ENCODE peak calls at places on chromosomes 5 and 9, in six cellular contexts. Z, C, X, V, U and L are unnamed samples. For H3K4me1, the result is how much of the 10 kb centered on the place peaks cover.

GRCh38 chr9:136858844-136859757 is 7.0 kb downstream of the MAMDC4 start:
- DNase-seq in U (peak), Z (no peak), C (no peak), X (peak), V (no peak), L (no peak)

GRCh38 chr5:134141346-134142050 is 27.0 kb downstream of the TCF7 start:
- DNase-seq in V (peak), U (no peak), Z (no peak), X (no peak), C (no peak), L (no peak)

GRCh38 chr9:95770653-95771131 is 104.8 kb upstream of the ERCC6L2 start:
- DNase-seq in Z (peak), U (no peak), V (no peak), C (no peak), X (no peak), L (no peak)

GRCh38 chr9:96222132-96222531 is 79.8 kb downstream of the HSD17B3 start:
- DNase-seq in X (no peak), V (no peak), C (peak), Z (peak), U (no peak), L (no peak)

GRCh38 chr5:64773533-64773932 is 4.8 kb downstream of the CWC27 start:
- DNase-seq in U (no peak), V (no peak), Z (no peak), X (no peak), C (peak), L (no peak)

GRCh38 chr5:83555263-83555662 is 83.7 kb downstream of the VCAN start:
- DNase-seq in U (no peak), X (no peak), Z (no peak), V (no peak), C (no peak), L (no peak)

GRCh38 chr9:127074561-127075548 is 47.6 kb downstream of the ANGPTL2 start:
- DNase-seq in C (peak), U (no peak), V (no peak), X (no peak), Z (no peak), L (no peak)

GRCh38 chr5:7518947-7519560 is 123.1 kb downstream of the ADCY2 start:
- DNase-seq in Z (peak), C (no peak), X (no peak), U (no peak), V (no peak), L (no peak)

GRCh38 chr9:3285365-3286161 is 240.2 kb downstream of the RFX3 start:
- DNase-seq in U (no peak), V (no peak), C (no peak), X (no peak), Z (no peak), L (no peak)

GRCh38 chr5:10604975-10605374 is 41.1 kb downstream of the ANKRD33B start:
- DNase-seq in C (no peak), U (no peak), V (no peak), X (no peak), Z (no peak), L (no peak)

GRCh38 chr9:137255448-137256114 is 454 bp downstream of the NELFB start:
- DNase-seq in C (peak), Z (peak), U (no peak), V (peak), X (peak), L (no peak)

GRCh38 chr9:30075451-30076199 is 2308.8 kb upstream of the ACO1 start:
- DNase-seq in U (no peak), X (no peak), Z (no peak), C (no peak), V (no peak), L (no peak)

GRCh38 chr9:33852216-33852826 is 35.4 kb downstream of the UBE2R2 start:
- DNase-seq in U (no peak), V (peak), Z (peak), C (peak), X (peak), L (no peak)

GRCh38 chr5:31531543-31531887 is 378 bp downstream of the DROSHA start:
- DNase-seq in X (no peak), U (peak), Z (no peak), C (peak), V (no peak), L (no peak)

GRCh38 chr5:128613757-128614156 is 75.7 kb upstream of the FBN2 start:
- DNase-seq in X (no peak), Z (no peak), C (no peak), U (no peak), V (no peak), L (no peak)

GRCh38 chr5:145906401-145906800 is 30.0 kb upstream of the SH3RF2 start:
- DNase-seq in V (no peak), X (no peak), C (no peak), U (no peak), Z (no peak), L (no peak)

GRCh38 chr5:102312586-102312985 is 16.5 kb upstream of the SLCO4C1 start:
- DNase-seq in V (no peak), X (no peak), Z (no peak), C (no peak), U (no peak), L (no peak)

GRCh38 chr5:181053760-181054122 is 13.7 kb downstream of the BTNL9 start:
- DNase-seq in Z (peak), U (no peak), X (no peak), V (no peak), C (peak), L (no peak)

GRCh38 chr5:172932313-172933017 is 26.8 kb upstream of the RPL26L1 start:
- DNase-seq in V (peak), C (peak), X (peak), Z (peak), U (peak), L (no peak)

DNA sequence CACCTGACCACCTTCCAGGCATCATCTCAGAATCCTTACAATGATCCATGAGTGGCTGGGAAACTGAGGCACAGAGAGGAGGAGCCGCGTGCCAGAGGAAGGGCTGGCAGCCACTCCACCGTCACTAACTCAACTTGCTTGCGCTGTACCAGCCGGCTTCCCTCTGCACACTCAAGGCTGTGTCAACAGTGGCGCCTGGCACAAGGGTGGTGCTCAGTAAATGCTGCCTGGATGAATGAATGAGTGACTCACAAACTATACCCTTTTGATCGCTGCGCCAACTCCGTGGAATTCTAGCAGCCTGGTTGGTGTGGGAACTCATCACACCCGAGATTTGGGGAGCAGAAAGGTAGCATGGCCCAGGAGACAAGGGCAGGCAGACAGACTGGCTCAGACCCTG is 21.9 kb downstream of the PRRX2 start:
- DNase-seq in C (no peak), Z (no peak), X (no peak), V (no peak), U (no peak), L (no peak)
- TF ChIP-seq CTCF in C (no peak), Z (no peak), X (no peak), V (no peak), U (no peak), L (no peak)

GRCh38 chr5:178230879-178231735 is 1.5 kb downstream of the PHYKPL start:
- DNase-seq in X (no peak), U (peak), C (no peak), Z (no peak), V (no peak), L (no peak)
- H3K27ac ChIP-seq in X (peak), U (no peak), C (peak), Z (no peak), V (no peak), L (peak)

DNA sequence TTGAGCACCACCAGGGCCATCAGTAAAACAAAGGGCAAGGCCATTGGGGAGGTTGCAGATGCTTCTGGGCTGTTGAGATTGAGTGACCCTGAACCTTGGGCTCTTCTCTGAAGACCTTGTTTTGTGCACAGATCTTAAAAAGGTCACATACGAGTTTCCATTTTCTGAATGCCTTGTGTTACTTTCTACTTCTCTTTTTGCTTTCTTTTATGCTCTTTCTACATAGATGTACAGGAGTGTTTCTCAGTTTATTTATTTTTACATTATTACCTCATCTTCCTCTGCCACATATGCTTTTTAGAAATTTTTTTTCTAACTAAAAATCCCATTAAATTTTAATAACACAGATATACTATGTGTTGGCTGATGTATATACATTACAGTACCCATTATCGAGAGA is at the start of gene IFNA5:
- DNase-seq in X (no peak), V (no peak), Z (no peak), U (no peak), C (no peak), L (no peak)
- H3K4me1 ChIP-seq in X (under half), V (under half), Z (under half), U (under half), C (under half), L (under half)

GRCh38 chr5:96175090-96175489 is 213.4 kb upstream of the ELL2 start:
- DNase-seq in Z (peak), X (no peak), C (peak), V (no peak), U (no peak), L (no peak)
- TF ChIP-seq CTCF in Z (no peak), X (no peak), C (peak), V (peak), U (no peak), L (peak)

DNA sequence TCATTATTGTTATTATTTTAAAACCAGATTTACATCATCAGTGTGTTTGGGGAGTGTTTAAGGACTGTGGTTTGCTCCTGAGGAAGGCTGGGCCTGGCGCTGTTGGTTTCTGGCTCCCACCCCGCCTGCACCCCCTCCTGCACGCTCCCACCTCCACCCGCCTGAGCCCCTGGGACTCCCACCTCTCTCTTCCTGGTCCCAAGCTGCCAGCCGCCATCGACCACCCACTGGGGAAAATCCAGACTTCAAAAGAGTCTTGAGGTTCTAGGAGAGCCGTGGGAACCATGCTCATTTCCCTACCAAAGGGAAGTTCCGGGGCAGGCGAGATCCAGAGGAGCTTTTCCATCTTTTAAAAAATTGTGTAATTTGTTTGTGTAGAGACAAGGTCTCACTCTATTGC is 35.0 kb upstream of the FUBP3 start:
- DNase-seq in Z (no peak), X (no peak), V (no peak), C (no peak), U (no peak), L (no peak)
- H3K27ac ChIP-seq in Z (no peak), X (no peak), V (no peak), C (no peak), U (no peak), L (no peak)

DNA sequence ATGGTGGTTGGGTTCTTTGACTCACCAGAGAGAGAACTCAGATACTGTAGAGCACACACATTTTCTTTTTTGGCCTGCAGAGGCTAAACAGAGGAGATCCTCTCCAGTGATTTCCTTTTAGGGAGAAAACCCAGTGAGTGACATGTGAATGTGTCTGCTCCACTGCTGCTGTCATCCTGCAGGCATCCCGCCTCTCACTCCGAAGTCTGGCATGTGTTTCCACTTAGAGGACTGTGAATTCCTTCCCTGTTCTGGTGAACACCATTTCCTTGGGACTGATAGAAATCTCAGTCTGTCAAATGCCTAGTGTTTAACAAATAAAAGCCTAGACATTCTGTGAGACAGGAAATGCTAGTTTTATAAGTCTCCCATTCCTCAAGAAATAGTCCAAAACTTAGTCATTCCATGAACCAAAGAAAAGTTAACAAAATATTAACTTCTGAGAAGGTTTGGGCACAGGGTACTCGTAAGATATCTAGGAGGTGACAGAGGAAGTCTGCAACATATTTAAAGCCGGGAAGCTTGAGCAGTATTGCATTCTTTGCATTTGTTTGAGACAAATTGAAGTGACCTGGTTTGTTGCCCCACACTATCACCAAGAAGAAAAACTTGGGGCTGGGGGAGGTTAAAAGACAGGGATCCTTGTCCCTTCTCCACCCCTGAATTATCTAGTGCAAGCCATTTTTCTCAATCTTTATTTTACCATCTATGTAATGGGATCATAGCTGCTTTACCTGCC is 74.9 kb upstream of the NIPAL4 start:
- DNase-seq in Z (peak), X (no peak), U (no peak), V (no peak), C (no peak), L (no peak)
- H3K4me1 ChIP-seq in Z (under half), X (under half), U (under half), V (under half), C (under half), L (under half)

GRCh38 chr5:176409765-176410164 is 6.6 kb downstream of the CLTB start:
- DNase-seq in U (no peak), X (no peak), V (no peak), Z (no peak), C (no peak), L (peak)

GRCh38 chr5:176412517-176413254 is 3.7 kb downstream of the CLTB start:
- DNase-seq in X (no peak), V (peak), Z (no peak), C (no peak), U (no peak), L (no peak)

GRCh38 chr5:176408590-176408989 is 7.7 kb downstream of the CLTB start:
- DNase-seq in X (no peak), U (no peak), C (no peak), Z (no peak), V (peak), L (no peak)

GRCh38 chr5:176413255-176413565 is 3.1 kb downstream of the CLTB start:
- DNase-seq in V (peak), U (no peak), C (no peak), X (no peak), Z (no peak), L (peak)

DNA sequence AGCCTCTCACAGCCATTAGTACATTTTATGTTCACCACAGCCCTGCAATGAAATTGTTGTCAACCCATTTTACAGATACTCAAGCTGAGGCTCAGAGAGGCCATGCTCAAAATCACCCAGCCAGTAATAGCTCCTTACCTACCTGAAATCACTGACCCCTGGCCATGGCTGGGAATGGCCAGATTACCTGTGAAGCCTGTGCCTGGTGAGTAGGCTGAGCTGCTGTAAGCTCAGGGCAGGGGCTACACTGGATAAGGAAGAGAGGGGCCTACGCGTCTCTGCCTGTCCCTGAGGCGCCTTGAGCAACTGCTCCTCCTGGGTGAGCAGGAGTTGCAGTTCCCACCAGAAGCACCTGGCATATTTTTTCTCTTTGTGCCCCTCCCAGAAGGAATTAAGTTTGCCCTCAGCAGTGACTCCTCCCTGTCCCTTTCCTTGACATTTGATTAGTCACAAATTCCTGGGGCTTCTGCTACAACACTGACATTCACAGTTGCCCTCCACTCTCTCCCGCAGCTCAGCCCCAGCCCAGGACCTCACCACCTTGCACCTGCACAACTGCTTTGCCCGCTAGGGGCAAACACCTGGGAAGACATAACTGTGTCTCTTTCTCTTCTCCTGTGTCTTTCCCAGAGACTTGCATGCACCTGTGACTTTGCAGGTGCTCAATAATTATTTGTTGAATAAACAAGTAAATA is 5.7 kb downstream of the CLTB start:
- DNase-seq in U (no peak), Z (no peak), V (peak), X (no peak), C (no peak), L (peak)
- TF ChIP-seq CTCF in U (no peak), Z (peak), V (no peak), X (no peak), C (peak), L (peak)

GRCh38 chr9:97802276-97802675 is 50.8 kb upstream of the FOXE1 start:
- DNase-seq in V (no peak), C (no peak), X (no peak), U (no peak), Z (no peak), L (peak)
- H3K27ac ChIP-seq in V (no peak), C (no peak), X (no peak), U (no peak), Z (no peak), L (peak)

DNA sequence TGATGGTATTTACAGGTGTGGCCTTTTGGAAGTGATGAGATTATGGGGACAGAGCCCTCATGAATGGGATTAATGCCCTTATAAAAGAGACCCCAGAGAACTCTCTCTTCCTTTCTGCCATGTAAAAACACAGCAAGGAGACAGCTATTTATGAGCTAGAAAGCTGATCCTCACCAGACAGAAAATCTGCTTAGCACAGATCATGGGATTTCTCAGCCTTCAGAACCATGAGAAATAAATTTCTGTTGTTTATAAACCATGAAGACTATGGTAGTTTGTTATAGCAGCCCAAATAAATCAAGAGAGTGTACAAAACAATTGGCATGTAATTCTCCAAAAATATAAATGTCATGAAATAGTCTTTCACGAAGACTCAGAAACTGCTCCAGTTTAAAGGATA is 211.0 kb downstream of the PDE4D start:
- DNase-seq in U (no peak), X (no peak), C (no peak), V (no peak), Z (no peak), L (no peak)
- H3K4me1 ChIP-seq in U (under half), X (under half), C (under half), V (under half), Z (under half), L (under half)